ENCODE peak calls at places on chromosomes 6 and 20, in five cellular contexts. Y is SHP77, E is left ventricle myocardium inferior, S is HL-60, D is kidney tubule cell. F is an unnamed sample.
A peak's percentile ranks its signal among the peaks of the same experiment; 100 is the strongest.

GRCh38 chr6:169190144-169190584 is 63.5 kb downstream of the THBS2 start:
- DNase-seq in Y (no peak), E (peak; percentile 73), S (no peak), D (no peak), F (no peak)

GRCh38 chr20:62219992-62220665 is at the start of gene HRH3:
- DNase-seq in Y (no peak), E (no peak), S (no peak), D (peak; percentile 30), F (no peak)

GRCh38 chr6:154229796-154230195 is 126.8 kb downstream of the IPCEF1 start:
- DNase-seq in Y (no peak), E (no peak), S (no peak), D (no peak), F (no peak)

GRCh38 chr20:38405132-38405531 is 30.0 kb downstream of the SNHG17 start:
- DNase-seq in Y (no peak), E (no peak), S (no peak), D (no peak), F (no peak)

GRCh38 chr6:33692760-33693158 is 18.7 kb downstream of the UQCC2 start:
- DNase-seq in Y (no peak), E (no peak), S (peak; percentile 76), D (no peak), F (peak; percentile 35)

GRCh38 chr6:26260110-26260637 is 104.8 kb upstream of the BTN3A2 start:
- DNase-seq in Y (no peak), E (no peak), S (no peak), D (no peak), F (no peak)

GRCh38 chr6:46501136-46502089 is 10.2 kb upstream of the RCAN2 start:
- DNase-seq in Y (no peak), E (no peak), S (no peak), D (peak; percentile 34), F (no peak)

GRCh38 chr20:17406191-17406590 is 125.0 kb downstream of the BFSP1 start:
- DNase-seq in Y (no peak), E (no peak), S (no peak), D (no peak), F (no peak)

GRCh38 chr6:45486739-45487138 is 109.0 kb upstream of the SUPT3H start:
- DNase-seq in Y (no peak), E (no peak), S (no peak), D (no peak), F (no peak)

GRCh38 chr20:60062431-60063336 is 104.5 kb downstream of the CDH26 start:
- DNase-seq in Y (peak; percentile 25), E (no peak), S (no peak), D (peak; percentile 43), F (no peak)

GRCh38 chr6:128388380-128388779 is 132.0 kb downstream of the PTPRK start:
- DNase-seq in Y (no peak), E (no peak), S (no peak), D (no peak), F (no peak)

GRCh38 chr6:159125014-159125609 is 44.1 kb upstream of the FNDC1 start:
- DNase-seq in Y (no peak), E (no peak), S (no peak), D (no peak), F (no peak)

GRCh38 chr6:98044168-98044567 is 761.2 kb upstream of the MMS22L start:
- DNase-seq in Y (no peak), E (no peak), S (no peak), D (no peak), F (no peak)

GRCh38 chr20:36991708-36992107 is 40.2 kb upstream of the SAMHD1 start:
- DNase-seq in Y (no peak), E (no peak), S (no peak), D (no peak), F (no peak)

GRCh38 chr6:52590634-52590985 is 13.8 kb upstream of the TRAM2 start:
- DNase-seq in Y (no peak), E (no peak), S (no peak), D (peak; percentile 77), F (no peak)

GRCh38 chr6:118751072-118751471 is 99.7 kb upstream of the CEP85L start:
- DNase-seq in Y (no peak), E (no peak), S (no peak), D (no peak), F (no peak)

GRCh38 chr20:4091332-4092135 is 76.2 kb upstream of the RNF24 start:
- DNase-seq in Y (peak; percentile 34), E (peak; percentile 63), S (peak; percentile 60), D (peak; percentile 63), F (no peak)

GRCh38 chr6:106562001-106562400 is 67.3 kb downstream of the RTN4IP1 start:
- DNase-seq in Y (no peak), E (no peak), S (no peak), D (no peak), F (no peak)

GRCh38 chr6:151236668-151237401 is 2.9 kb upstream of the AKAP12 start:
- DNase-seq in Y (no peak), E (no peak), S (no peak), D (no peak), F (no peak)

GRCh38 chr6:68282646-68283045 is 352.4 kb upstream of the ADGRB3 start:
- DNase-seq in Y (no peak), E (no peak), S (no peak), D (no peak), F (no peak)

GRCh38 chr6:125658759-125659431 is 90.5 kb upstream of the HEY2 start:
- DNase-seq in Y (no peak), E (peak; percentile 29), S (no peak), D (no peak), F (no peak)

GRCh38 chr6:105326838-105327745 is 75.8 kb downstream of the PREP start:
- DNase-seq in Y (no peak), E (no peak), S (no peak), D (peak; percentile 79), F (no peak)

GRCh38 chr20:41306061-41306727 is 11.3 kb downstream of the ZHX3 start:
- DNase-seq in Y (no peak), E (no peak), S (no peak), D (peak; percentile 22), F (no peak)

GRCh38 chr6:118419448-118420394 is 128.4 kb upstream of the PLN start:
- DNase-seq in Y (no peak), E (no peak), S (no peak), D (no peak), F (no peak)

GRCh38 chr6:91895592-91895991 is 1308.7 kb upstream of the MAP3K7 start:
- DNase-seq in Y (no peak), E (no peak), S (no peak), D (no peak), F (no peak)

F was measured in GF-D8.